ENCODE peak calls at places on chromosomes 6 and 20, in four cellular contexts. P is glutamatergic neuron, B is amniotic stem cell, Y is Calu3. I is an unnamed sample.

GRCh38 chr6:157224957-157225574 is 98.3 kb downstream of the TMEM242 start:
- DNase-seq in P (peak; percentile 70), Y (no peak), B (no peak), I (no peak)

GRCh38 chr20:47680804-47681529 is 104.3 kb downstream of the SULF2 start:
- DNase-seq in Y (no peak), B (no peak), P (no peak), I (no peak)

GRCh38 chr6:39347201-39347600 is 24.7 kb upstream of the KCNK16 start:
- DNase-seq in P (no peak), Y (no peak), B (no peak), I (no peak)

GRCh38 chr6:70108230-70108629 is 194.7 kb downstream of the COL9A1 start:
- DNase-seq in P (no peak), Y (peak; percentile 46), B (no peak), I (peak; percentile 29)

GRCh38 chr20:4082406-4083102 is 67.2 kb upstream of the RNF24 start:
- DNase-seq in P (peak; percentile 30), Y (no peak), B (no peak), I (peak; percentile 18)

GRCh38 chr6:37134622-37135191 is 35.2 kb upstream of the PIM1 start:
- DNase-seq in Y (peak; percentile 84), P (no peak), B (peak; percentile 72), I (no peak)

GRCh38 chr6:7241709-7242645 is 71.0 kb downstream of the SSR1 start:
- DNase-seq in B (no peak), Y (peak; percentile 54), P (no peak), I (no peak)

GRCh38 chr20:14521436-14521835 is 184.0 kb upstream of the FLRT3 start:
- DNase-seq in Y (no peak), P (no peak), B (no peak), I (no peak)

GRCh38 chr6:150028799-150029198 is 3.5 kb upstream of the RAET1L start:
- DNase-seq in P (no peak), B (no peak), Y (no peak), I (no peak)

GRCh38 chr6:136791296-136792065 is 796 bp downstream of the MAP3K5 start:
- DNase-seq in P (peak; percentile 23), B (peak; percentile 40), Y (peak; percentile 47), I (peak; percentile 18)

I was measured in endothelial cell.